ENCODE peak calls at places on chromosomes 12 and 14, in five cellular contexts. One of them, this sample, is unnamed.
A peak's percentile ranks its signal among the peaks of the same experiment; 100 is the strongest.

GRCh38 chr14:61385002-61385685 is 63.8 kb downstream of the PRKCH start:
- DNase-seq in CMK: no peak
- DNase-seq in WTC11: no peak
- DNase-seq in activated CD8-positive, alpha-beta T cell treated with anti-CD3 and anti-CD28 coated beads, Interleukin-2, amount 10 ng/mL, durations not matched to agents 7 days and 5 days: peak; percentile 85
- DNase-seq in stimulated activated CD8-positive, alpha-beta memory T cell treated with anti-CD3 and anti-CD28 coated beads, Interleukin-4, amount 100 ng/mL, for 1 hour: no peak
- DNase-seq in this sample: no peak

GRCh38 chr12:113184098-113184899 is 979 bp downstream of the DDX54 start:
- DNase-seq in activated CD8-positive, alpha-beta T cell treated with anti-CD3 and anti-CD28 coated beads, Interleukin-2, amount 10 ng/mL, durations not matched to agents 7 days and 5 days: no peak
- DNase-seq in WTC11: no peak
- DNase-seq in CMK: no peak
- DNase-seq in stimulated activated CD8-positive, alpha-beta memory T cell treated with anti-CD3 and anti-CD28 coated beads, Interleukin-4, amount 100 ng/mL, for 1 hour: no peak
- DNase-seq in this sample: no peak

GRCh38 chr12:53224268-53224896 is 7.6 kb downstream of the RARG start:
- DNase-seq in stimulated activated CD8-positive, alpha-beta memory T cell treated with anti-CD3 and anti-CD28 coated beads, Interleukin-4, amount 100 ng/mL, for 1 hour: no peak
- DNase-seq in WTC11: peak; percentile 77
- DNase-seq in activated CD8-positive, alpha-beta T cell treated with anti-CD3 and anti-CD28 coated beads, Interleukin-2, amount 10 ng/mL, durations not matched to agents 7 days and 5 days: no peak
- DNase-seq in CMK: no peak
- DNase-seq in this sample: no peak

GRCh38 chr12:132218915-132219314 is 74.7 kb downstream of the NOC4L start:
- DNase-seq in activated CD8-positive, alpha-beta T cell treated with anti-CD3 and anti-CD28 coated beads, Interleukin-2, amount 10 ng/mL, durations not matched to agents 7 days and 5 days: peak; percentile 53
- DNase-seq in WTC11: peak; percentile 63
- DNase-seq in stimulated activated CD8-positive, alpha-beta memory T cell treated with anti-CD3 and anti-CD28 coated beads, Interleukin-4, amount 100 ng/mL, for 1 hour: no peak
- DNase-seq in CMK: no peak
- DNase-seq in this sample: no peak

GRCh38 chr14:44960646-44961045 is 1.1 kb downstream of the KLHL28 start:
- DNase-seq in activated CD8-positive, alpha-beta T cell treated with anti-CD3 and anti-CD28 coated beads, Interleukin-2, amount 10 ng/mL, durations not matched to agents 7 days and 5 days: no peak
- DNase-seq in stimulated activated CD8-positive, alpha-beta memory T cell treated with anti-CD3 and anti-CD28 coated beads, Interleukin-4, amount 100 ng/mL, for 1 hour: no peak
- DNase-seq in WTC11: no peak
- DNase-seq in CMK: no peak
- DNase-seq in this sample: peak; percentile 59

GRCh38 chr14:93544212-93544611 is 113.5 kb downstream of the UNC79 start:
- DNase-seq in stimulated activated CD8-positive, alpha-beta memory T cell treated with anti-CD3 and anti-CD28 coated beads, Interleukin-4, amount 100 ng/mL, for 1 hour: no peak
- DNase-seq in activated CD8-positive, alpha-beta T cell treated with anti-CD3 and anti-CD28 coated beads, Interleukin-2, amount 10 ng/mL, durations not matched to agents 7 days and 5 days: no peak
- DNase-seq in CMK: no peak
- DNase-seq in WTC11: no peak
- DNase-seq in this sample: no peak

GRCh38 chr12:57089259-57090245 is 638 bp downstream of the NAB2 start:
- DNase-seq in WTC11: peak; percentile 38
- DNase-seq in activated CD8-positive, alpha-beta T cell treated with anti-CD3 and anti-CD28 coated beads, Interleukin-2, amount 10 ng/mL, durations not matched to agents 7 days and 5 days: peak; percentile 70
- DNase-seq in stimulated activated CD8-positive, alpha-beta memory T cell treated with anti-CD3 and anti-CD28 coated beads, Interleukin-4, amount 100 ng/mL, for 1 hour: no peak
- DNase-seq in CMK: peak; percentile 77
- DNase-seq in this sample: peak; percentile 65

GRCh38 chr12:122571821-122572220 is 44.8 kb downstream of the KNTC1 start:
- DNase-seq in CMK: no peak
- DNase-seq in activated CD8-positive, alpha-beta T cell treated with anti-CD3 and anti-CD28 coated beads, Interleukin-2, amount 10 ng/mL, durations not matched to agents 7 days and 5 days: no peak
- DNase-seq in WTC11: no peak
- DNase-seq in stimulated activated CD8-positive, alpha-beta memory T cell treated with anti-CD3 and anti-CD28 coated beads, Interleukin-4, amount 100 ng/mL, for 1 hour: no peak
- DNase-seq in this sample: no peak

GRCh38 chr12:109052097-109052414 is 320 bp upstream of the USP30 start:
- DNase-seq in activated CD8-positive, alpha-beta T cell treated with anti-CD3 and anti-CD28 coated beads, Interleukin-2, amount 10 ng/mL, durations not matched to agents 7 days and 5 days: no peak
- DNase-seq in WTC11: no peak
- DNase-seq in stimulated activated CD8-positive, alpha-beta memory T cell treated with anti-CD3 and anti-CD28 coated beads, Interleukin-4, amount 100 ng/mL, for 1 hour: no peak
- DNase-seq in CMK: no peak
- DNase-seq in this sample: no peak

GRCh38 chr12:52452101-52452500 is at the start of gene KRT6B:
- DNase-seq in activated CD8-positive, alpha-beta T cell treated with anti-CD3 and anti-CD28 coated beads, Interleukin-2, amount 10 ng/mL, durations not matched to agents 7 days and 5 days: no peak
- DNase-seq in CMK: no peak
- DNase-seq in WTC11: no peak
- DNase-seq in stimulated activated CD8-positive, alpha-beta memory T cell treated with anti-CD3 and anti-CD28 coated beads, Interleukin-4, amount 100 ng/mL, for 1 hour: no peak
- DNase-seq in this sample: no peak

GRCh38 chr12:117134059-117134458 is 34.8 kb upstream of the TESC start:
- DNase-seq in activated CD8-positive, alpha-beta T cell treated with anti-CD3 and anti-CD28 coated beads, Interleukin-2, amount 10 ng/mL, durations not matched to agents 7 days and 5 days: peak; percentile 80
- DNase-seq in WTC11: no peak
- DNase-seq in CMK: no peak
- DNase-seq in stimulated activated CD8-positive, alpha-beta memory T cell treated with anti-CD3 and anti-CD28 coated beads, Interleukin-4, amount 100 ng/mL, for 1 hour: no peak
- DNase-seq in this sample: no peak

GRCh38 chr12:99712281-99712680 is 64.7 kb downstream of the GARIN6 start:
- DNase-seq in activated CD8-positive, alpha-beta T cell treated with anti-CD3 and anti-CD28 coated beads, Interleukin-2, amount 10 ng/mL, durations not matched to agents 7 days and 5 days: no peak
- DNase-seq in WTC11: no peak
- DNase-seq in CMK: no peak
- DNase-seq in stimulated activated CD8-positive, alpha-beta memory T cell treated with anti-CD3 and anti-CD28 coated beads, Interleukin-4, amount 100 ng/mL, for 1 hour: no peak
- DNase-seq in this sample: no peak

GRCh38 chr12:18072723-18073122 is 17.3 kb downstream of the RERGL start:
- DNase-seq in stimulated activated CD8-positive, alpha-beta memory T cell treated with anti-CD3 and anti-CD28 coated beads, Interleukin-4, amount 100 ng/mL, for 1 hour: no peak
- DNase-seq in CMK: no peak
- DNase-seq in WTC11: no peak
- DNase-seq in activated CD8-positive, alpha-beta T cell treated with anti-CD3 and anti-CD28 coated beads, Interleukin-2, amount 10 ng/mL, durations not matched to agents 7 days and 5 days: no peak
- DNase-seq in this sample: no peak

GRCh38 chr12:57614178-57614947 is 3.1 kb downstream of the ARHGEF25 start:
- DNase-seq in stimulated activated CD8-positive, alpha-beta memory T cell treated with anti-CD3 and anti-CD28 coated beads, Interleukin-4, amount 100 ng/mL, for 1 hour: no peak
- DNase-seq in CMK: no peak
- DNase-seq in WTC11: peak; percentile 77
- DNase-seq in activated CD8-positive, alpha-beta T cell treated with anti-CD3 and anti-CD28 coated beads, Interleukin-2, amount 10 ng/mL, durations not matched to agents 7 days and 5 days: no peak
- DNase-seq in this sample: no peak

GRCh38 chr12:94416613-94417012 is 43.1 kb downstream of the CEP83 start:
- DNase-seq in CMK: no peak
- DNase-seq in WTC11: no peak
- DNase-seq in stimulated activated CD8-positive, alpha-beta memory T cell treated with anti-CD3 and anti-CD28 coated beads, Interleukin-4, amount 100 ng/mL, for 1 hour: no peak
- DNase-seq in activated CD8-positive, alpha-beta T cell treated with anti-CD3 and anti-CD28 coated beads, Interleukin-2, amount 10 ng/mL, durations not matched to agents 7 days and 5 days: no peak
- DNase-seq in this sample: no peak

GRCh38 chr14:91170504-91171121 is 56.7 kb downstream of the DGLUCY start:
- DNase-seq in WTC11: no peak
- DNase-seq in CMK: no peak
- DNase-seq in activated CD8-positive, alpha-beta T cell treated with anti-CD3 and anti-CD28 coated beads, Interleukin-2, amount 10 ng/mL, durations not matched to agents 7 days and 5 days: no peak
- DNase-seq in stimulated activated CD8-positive, alpha-beta memory T cell treated with anti-CD3 and anti-CD28 coated beads, Interleukin-4, amount 100 ng/mL, for 1 hour: no peak
- DNase-seq in this sample: no peak

GRCh38 chr14:76329150-76329881 is 46.6 kb upstream of the ESRRB start:
- DNase-seq in stimulated activated CD8-positive, alpha-beta memory T cell treated with anti-CD3 and anti-CD28 coated beads, Interleukin-4, amount 100 ng/mL, for 1 hour: no peak
- DNase-seq in WTC11: peak; percentile 61
- DNase-seq in activated CD8-positive, alpha-beta T cell treated with anti-CD3 and anti-CD28 coated beads, Interleukin-2, amount 10 ng/mL, durations not matched to agents 7 days and 5 days: no peak
- DNase-seq in CMK: no peak
- DNase-seq in this sample: no peak